ENCODE peak calls at places on chromosomes 6 and 20, in six cellular contexts. M, H, J, I, O and Z are unnamed samples.

GRCh38 chr20:460707-461106 is 1.6 kb downstream of the TBC1D20 start:
- DNase-seq in O (no peak), I (no peak), H (no peak), J (no peak), M (no peak), Z (peak; percentile 17)

GRCh38 chr20:3238616-3239025 is 369 bp downstream of the SLC4A11 start:
- DNase-seq in I (peak; percentile 25), M (no peak), O (peak; percentile 53), J (no peak), H (no peak), Z (peak; percentile 67)

GRCh38 chr6:20313960-20314530 is 87.6 kb upstream of the E2F3 start:
- DNase-seq in M (no peak), I (no peak), J (no peak), O (no peak), H (no peak), Z (no peak)

GRCh38 chr20:62752671-62753501 is 43.4 kb upstream of the MRGBP start:
- DNase-seq in M (peak; percentile 50), J (peak; percentile 70), H (no peak), I (peak; percentile 7), O (no peak), Z (no peak)

GRCh38 chr6:159163901-159164370 is 5.3 kb upstream of the FNDC1 start:
- DNase-seq in M (peak; percentile 42), H (no peak), I (no peak), J (no peak), O (no peak), Z (no peak)

GRCh38 chr20:20712004-20712473 is 405 bp downstream of the RALGAPA2 start:
- DNase-seq in M (no peak), H (no peak), O (no peak), J (no peak), I (no peak), Z (no peak)

GRCh38 chr6:147530132-147531060 is 21.9 kb downstream of the SAMD5 start:
- DNase-seq in J (no peak), I (no peak), M (no peak), H (no peak), O (peak; percentile 6), Z (peak; percentile 80)

GRCh38 chr6:24332306-24332705 is 25.6 kb downstream of the DCDC2 start:
- DNase-seq in M (no peak), I (no peak), O (no peak), H (no peak), J (no peak), Z (peak; percentile 88)

GRCh38 chr20:59484228-59484627 is 120.1 kb upstream of the PHACTR3 start:
- DNase-seq in J (no peak), M (no peak), I (no peak), H (peak; percentile 34), O (no peak), Z (no peak)

GRCh38 chr6:112037783-112038216 is 16.1 kb upstream of the CCN6 start:
- DNase-seq in H (no peak), I (peak; percentile 52), J (peak; percentile 94), M (peak; percentile 90), O (no peak), Z (peak; percentile 91)

GRCh38 chr6:624979-625378 is 31.9 kb downstream of the HUS1B start:
- DNase-seq in I (no peak), M (peak; percentile 51), J (no peak), H (no peak), O (peak; percentile 6), Z (no peak)

GRCh38 chr6:17932362-17932852 is 55.0 kb downstream of the KIF13A start:
- DNase-seq in M (peak; percentile 85), J (no peak), I (no peak), H (no peak), O (no peak), Z (peak; percentile 57)

GRCh38 chr6:39755231-39755630 is 30.0 kb upstream of the KIF6 start:
- DNase-seq in M (peak; percentile 29), O (no peak), J (no peak), I (no peak), H (no peak), Z (no peak)

GRCh38 chr6:125251516-125252229 is 50.1 kb downstream of the HDDC2 start:
- DNase-seq in H (no peak), J (peak; percentile 71), I (no peak), O (no peak), M (no peak), Z (no peak)

GRCh38 chr6:10612161-10612560 is 82.3 kb downstream of the C6orf52 start:
- DNase-seq in I (no peak), H (no peak), J (no peak), O (no peak), M (no peak), Z (no peak)
- H3K4me1 ChIP-seq in I (peaks cover 8% of the 10 kb centered on the region), H (no peaks in the 10 kb centered on the region), J (peaks cover 15% of the 10 kb centered on the region), O (no peaks in the 10 kb centered on the region), M (peaks cover 11% of the 10 kb centered on the region), Z (no peaks in the 10 kb centered on the region)

GRCh38 chr6:157029980-157030690 is 253.0 kb downstream of the ARID1B start:
- DNase-seq in J (no peak), I (no peak), H (no peak), O (no peak), M (no peak), Z (peak; percentile 90)
- H3K27ac ChIP-seq in J (no peak overlapping the region), I (no peak overlapping the region), H (no peak overlapping the region), O (no peak overlapping the region), M (no peak overlapping the region), Z (peak overlapping the region; percentile 34)

GRCh38 chr6:3540980-3541379 is 84.1 kb upstream of the SLC22A23 start:
- DNase-seq in M (no peak), H (no peak), I (no peak), O (no peak), J (no peak), Z (no peak)
- H3K4me1 ChIP-seq in M (no peaks in the 10 kb centered on the region), H (no peaks in the 10 kb centered on the region), I (no peaks in the 10 kb centered on the region), O (no peaks in the 10 kb centered on the region), J (no peaks in the 10 kb centered on the region), Z (no peaks in the 10 kb centered on the region)

DNA sequence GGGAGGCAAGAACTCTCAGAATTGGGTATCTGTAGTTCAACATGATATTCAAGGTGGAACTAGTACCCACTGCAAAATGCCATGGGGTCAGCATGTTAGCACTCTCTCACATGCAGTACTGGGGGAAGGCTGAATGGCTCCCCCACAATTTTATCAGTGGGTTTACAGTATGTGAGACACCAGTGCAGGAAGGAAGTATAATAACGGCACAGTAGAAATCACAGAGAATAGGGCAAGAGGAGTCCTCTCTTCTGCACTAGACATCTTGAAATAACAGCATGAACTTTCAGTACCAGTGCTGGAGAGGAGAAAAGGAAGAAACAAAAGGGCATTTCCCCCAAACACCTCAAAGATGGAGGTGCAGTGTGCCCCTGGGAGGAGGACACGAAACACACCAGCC is 1.5 kb downstream of the SLC35B2 start:
- DNase-seq in I (no peak), M (no peak), H (no peak), J (no peak), O (peak; percentile 34), Z (no peak)
- H3K27ac ChIP-seq in I (peak overlapping the region; percentile 96), M (peak overlapping the region; percentile 94), H (peak overlapping the region; percentile 24), J (no peak overlapping the region), O (peak overlapping the region; percentile 64), Z (no peak overlapping the region)

DNA sequence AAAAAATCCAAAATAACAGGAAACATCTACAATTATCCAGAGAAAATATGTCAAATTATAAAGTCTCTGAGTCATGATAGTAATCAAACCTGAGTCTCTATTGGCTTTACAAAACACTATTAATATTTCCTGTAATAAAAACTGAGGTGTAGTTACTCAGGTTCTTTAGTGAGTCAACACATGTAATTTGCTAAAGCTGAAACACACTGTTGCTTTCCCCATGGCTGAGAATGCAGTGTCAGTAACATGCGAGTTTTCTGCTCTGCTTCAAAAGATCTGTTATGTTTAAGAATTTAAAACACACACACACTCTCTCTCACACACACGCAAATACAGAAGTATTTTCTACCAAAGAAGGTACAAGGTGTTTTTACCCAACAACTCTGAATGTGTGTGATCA is 38.6 kb downstream of the ATXN1 start:
- DNase-seq in J (no peak), I (no peak), O (no peak), H (no peak), M (no peak), Z (peak; percentile 70)
- H3K4me1 ChIP-seq in J (peaks cover 14% of the 10 kb centered on the region), I (peaks cover 32% of the 10 kb centered on the region), O (no peaks in the 10 kb centered on the region), H (peaks cover 65% of the 10 kb centered on the region), M (peaks cover 19% of the 10 kb centered on the region), Z (peaks cover 67% of the 10 kb centered on the region)

GRCh38 chr6:43887340-43887858 is 117.4 kb downstream of the VEGFA start:
- DNase-seq in O (no peak), M (no peak), H (no peak), J (peak; percentile 60), I (no peak), Z (no peak)
- H3K27ac ChIP-seq in O (no peak overlapping the region), M (no peak overlapping the region), H (no peak overlapping the region), J (no peak overlapping the region), I (no peak overlapping the region), Z (no peak overlapping the region)

DNA sequence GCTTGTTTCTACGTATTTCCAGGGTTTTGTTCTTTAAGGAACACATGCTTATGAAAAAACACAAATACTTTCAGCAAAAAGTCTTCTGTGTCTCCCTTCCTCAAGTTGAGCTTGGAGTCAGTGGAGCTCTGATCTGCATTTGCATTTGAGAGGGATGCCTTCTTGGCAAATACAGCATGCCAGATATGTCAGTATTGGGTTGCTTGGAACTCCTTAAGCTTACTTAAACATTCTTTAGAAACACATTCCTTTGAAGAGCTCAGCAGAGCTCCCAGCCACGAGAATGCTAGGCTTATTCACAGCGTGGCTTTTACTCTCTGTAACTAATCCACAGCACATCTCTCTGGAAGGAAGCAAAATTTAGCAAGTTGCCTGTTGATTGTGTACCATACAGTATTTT is 68.3 kb downstream of the ANKRD6 start:
- DNase-seq in I (no peak), J (no peak), O (no peak), M (no peak), H (no peak), Z (no peak)
- H3K4me1 ChIP-seq in I (no peaks in the 10 kb centered on the region), J (no peaks in the 10 kb centered on the region), O (no peaks in the 10 kb centered on the region), M (no peaks in the 10 kb centered on the region), H (no peaks in the 10 kb centered on the region), Z (no peaks in the 10 kb centered on the region)